ENCODE peak calls at places on chromosomes 3 and 15, in five cellular contexts. V, N, J, G and Q are unnamed samples. For H3K4me1, the result is how much of the 10 kb centered on the place peaks cover.

GRCh38 chr15:98684441-98684840 is 36.1 kb downstream of the IGF1R start:
- DNase-seq in N (no peak), V (no peak), J (no peak), G (no peak), Q (no peak)

GRCh38 chr3:38386992-38387750 is 40.6 kb downstream of the XYLB start:
- DNase-seq in G (no peak), V (no peak), J (no peak), N (no peak), Q (no peak)

GRCh38 chr15:67824157-67824899 is 981 bp upstream of the SKOR1 start:
- DNase-seq in J (no peak), V (no peak), G (no peak), N (no peak), Q (no peak)

GRCh38 chr15:70379938-70380337 is 282.2 kb upstream of the TLE3 start:
- DNase-seq in G (no peak), J (no peak), N (no peak), V (peak), Q (no peak)

GRCh38 chr3:29899011-29899410 is 618.1 kb downstream of the RBMS3 start:
- DNase-seq in J (no peak), V (no peak), G (no peak), N (no peak), Q (no peak)

GRCh38 chr3:8336456-8336855 is 165.2 kb upstream of the LMCD1 start:
- DNase-seq in G (no peak), J (no peak), N (no peak), V (no peak), Q (no peak)

GRCh38 chr3:197345381-197345780 is 47.0 kb upstream of the DLG1 start:
- DNase-seq in J (no peak), G (no peak), V (no peak), N (no peak), Q (no peak)

GRCh38 chr3:19881036-19881435 is 53.0 kb downstream of the EFHB start:
- DNase-seq in V (no peak), J (no peak), N (no peak), G (no peak), Q (no peak)

GRCh38 chr3:160667452-160667851 is 9.5 kb upstream of the ARL14 start:
- DNase-seq in J (peak), G (peak), V (no peak), N (no peak), Q (no peak)

GRCh38 chr15:29920515-29920914 is 98.2 kb upstream of the TJP1 start:
- DNase-seq in N (no peak), G (no peak), V (no peak), J (no peak), Q (no peak)

GRCh38 chr15:76994971-76995945 is at the start of gene PSTPIP1:
- DNase-seq in V (peak), N (no peak), G (no peak), J (peak), Q (no peak)

GRCh38 chr3:51706788-51707731 is at the start of gene GRM2:
- DNase-seq in N (no peak), V (peak), J (peak), G (peak), Q (peak)

GRCh38 chr3:9302425-9303181 is 53.2 kb upstream of the SRGAP3 start:
- DNase-seq in J (peak), G (peak), V (peak), N (no peak), Q (peak)

GRCh38 chr3:183491923-183492848 is 63.3 kb downstream of the KLHL6 start:
- DNase-seq in V (peak), G (no peak), J (no peak), N (no peak), Q (no peak)

GRCh38 chr3:126351771-126352475 is 5.3 kb downstream of the KLF15 start:
- DNase-seq in N (no peak), V (peak), G (no peak), J (peak), Q (no peak)

GRCh38 chr3:31878231-31878838 is 102.7 kb downstream of the OSBPL10 start:
- DNase-seq in N (no peak), V (no peak), J (no peak), G (no peak), Q (no peak)

GRCh38 chr3:139601191-139601961 is 61.8 kb upstream of the RBP1 start:
- DNase-seq in G (no peak), N (no peak), J (no peak), V (no peak), Q (no peak)

GRCh38 chr3:113602256-113602655 is 69.9 kb downstream of the SIDT1 start:
- DNase-seq in N (no peak), V (no peak), G (no peak), J (no peak), Q (no peak)

GRCh38 chr3:71680588-71680987 is 44.6 kb downstream of the EIF4E3 start:
- DNase-seq in V (no peak), N (no peak), J (no peak), G (peak), Q (no peak)

GRCh38 chr3:105145516-105145915 is 221.2 kb upstream of the ALCAM start:
- DNase-seq in G (no peak), V (no peak), N (no peak), J (no peak), Q (no peak)

GRCh38 chr3:132461544-132461943 is 44.2 kb downstream of the DNAJC13 start:
- DNase-seq in J (no peak), N (no peak), V (no peak), G (no peak), Q (no peak)

GRCh38 chr15:55954862-55955605 is 38.4 kb downstream of the NEDD4 start:
- DNase-seq in G (no peak), V (no peak), J (no peak), N (no peak), Q (no peak)

GRCh38 chr15:68681836-68682235 is 103.0 kb downstream of the CORO2B start:
- DNase-seq in V (peak), J (no peak), N (no peak), G (no peak), Q (no peak)

GRCh38 chr15:84725001-84725491 is 9.1 kb upstream of the SEC11A start:
- DNase-seq in J (no peak), N (no peak), G (peak), V (no peak), Q (no peak)

GRCh38 chr3:124992041-124992440 is 57.5 kb upstream of the MUC13 start:
- DNase-seq in J (peak), N (no peak), G (no peak), V (no peak), Q (no peak)

GRCh38 chr3:128784228-128784627 is 58.2 kb downstream of the RAB7A start:
- DNase-seq in G (peak), V (no peak), J (no peak), N (no peak), Q (no peak)

GRCh38 chr15:70269991-70270751 is 172.5 kb upstream of the TLE3 start:
- DNase-seq in J (peak), V (no peak), G (peak), N (no peak), Q (no peak)

GRCh38 chr15:38535451-38536200 is 29.0 kb downstream of the RASGRP1 start:
- DNase-seq in N (no peak), J (no peak), V (no peak), G (no peak), Q (no peak)

GRCh38 chr3:38578081-38578475 is 71.4 kb downstream of the SCN5A start:
- DNase-seq in N (no peak), J (no peak), V (no peak), G (no peak), Q (no peak)

GRCh38 chr3:71406945-71407629 is 176.4 kb downstream of the FOXP1 start:
- DNase-seq in G (no peak), J (no peak), V (no peak), N (no peak), Q (no peak)

GRCh38 chr3:90145094-90145810 is 1037.8 kb downstream of the EPHA3 start:
- DNase-seq in N (no peak), V (no peak), J (no peak), G (no peak), Q (no peak)

GRCh38 chr3:108089544-108089943 is 1.3 kb downstream of the CD47 start:
- DNase-seq in V (no peak), J (no peak), N (no peak), G (peak), Q (no peak)

GRCh38 chr3:174891524-174892203 is 32.5 kb downstream of the NAALADL2 start:
- DNase-seq in G (peak), N (no peak), V (no peak), J (no peak), Q (no peak)

GRCh38 chr15:80736571-80736970 is 41.5 kb downstream of the ABHD17C start:
- DNase-seq in J (no peak), V (no peak), N (no peak), G (peak), Q (no peak)

GRCh38 chr3:134326760-134327593 is 47.3 kb downstream of the AMOTL2 start:
- DNase-seq in N (no peak), J (no peak), G (peak), V (peak), Q (peak)

GRCh38 chr15:49083471-49084284 is 37.4 kb upstream of the SECISBP2L start:
- DNase-seq in V (no peak), N (no peak), G (no peak), J (no peak), Q (no peak)

GRCh38 chr15:49079340-49080039 is 33.2 kb upstream of the SECISBP2L start:
- DNase-seq in G (no peak), J (no peak), V (no peak), N (no peak), Q (no peak)

GRCh38 chr15:49085696-49086459 is 39.6 kb upstream of the SECISBP2L start:
- DNase-seq in G (no peak), N (no peak), V (no peak), J (no peak), Q (no peak)

GRCh38 chr15:49084285-49084570 is 38.0 kb upstream of the SECISBP2L start:
- DNase-seq in V (no peak), G (no peak), J (no peak), N (no peak), Q (no peak)

GRCh38 chr15:49082960-49083359 is 36.7 kb upstream of the SECISBP2L start:
- DNase-seq in V (no peak), J (no peak), N (no peak), G (no peak), Q (no peak)
- H3K27ac ChIP-seq in V (no peak), J (no peak), N (no peak), G (no peak), Q (no peak)

DNA sequence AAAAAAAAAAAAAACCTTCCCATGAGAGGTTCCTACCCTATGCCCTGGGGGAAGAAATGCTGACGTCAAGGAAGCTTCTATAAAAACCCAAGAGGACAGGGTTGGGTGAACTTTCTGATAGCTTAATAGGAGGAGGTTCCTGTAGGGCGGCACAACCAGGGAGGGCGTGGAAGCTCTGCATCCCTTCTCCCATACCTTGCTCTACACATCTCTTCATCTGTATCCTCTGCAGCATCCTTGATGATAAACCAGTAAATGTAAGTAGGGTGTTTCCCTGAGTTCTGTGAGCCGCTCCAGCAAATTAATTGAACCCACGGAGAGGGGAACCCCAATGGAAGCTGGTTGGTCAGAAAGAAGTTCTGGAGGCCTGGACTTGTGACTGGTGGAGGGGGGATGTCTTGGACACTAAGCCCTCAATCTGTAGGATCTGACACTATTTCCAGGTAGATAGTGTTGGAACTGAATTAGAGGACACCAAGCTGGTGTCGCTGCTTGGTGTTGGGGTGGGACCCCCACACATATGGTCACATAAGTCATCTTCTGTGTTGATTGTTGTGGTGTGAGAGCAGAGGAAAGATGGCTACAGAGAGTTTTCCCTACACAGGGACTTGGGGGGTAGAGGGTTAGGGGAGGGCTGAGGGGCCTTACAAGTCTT is 91.5 kb downstream of the ST6GAL1 start:
- DNase-seq in V (no peak), J (no peak), G (no peak), N (no peak), Q (no peak)
- TF ChIP-seq POLR2A in V (no peak), J (peak), G (no peak), N (no peak), Q (no peak)

GRCh38 chr15:65086680-65087111 is 10.2 kb downstream of the KBTBD13 start:
- DNase-seq in G (peak), J (no peak), N (no peak), V (peak), Q (no peak)
- H3K4me1 ChIP-seq in G (under half), J (under half), N (under half), V (under half), Q (under half)

GRCh38 chr3:61975199-61975598 is 398.2 kb downstream of the FEZF2 start:
- DNase-seq in V (no peak), G (no peak), N (no peak), J (no peak), Q (no peak)
- H3K27ac ChIP-seq in V (no peak), G (no peak), N (no peak), J (no peak), Q (no peak)

DNA sequence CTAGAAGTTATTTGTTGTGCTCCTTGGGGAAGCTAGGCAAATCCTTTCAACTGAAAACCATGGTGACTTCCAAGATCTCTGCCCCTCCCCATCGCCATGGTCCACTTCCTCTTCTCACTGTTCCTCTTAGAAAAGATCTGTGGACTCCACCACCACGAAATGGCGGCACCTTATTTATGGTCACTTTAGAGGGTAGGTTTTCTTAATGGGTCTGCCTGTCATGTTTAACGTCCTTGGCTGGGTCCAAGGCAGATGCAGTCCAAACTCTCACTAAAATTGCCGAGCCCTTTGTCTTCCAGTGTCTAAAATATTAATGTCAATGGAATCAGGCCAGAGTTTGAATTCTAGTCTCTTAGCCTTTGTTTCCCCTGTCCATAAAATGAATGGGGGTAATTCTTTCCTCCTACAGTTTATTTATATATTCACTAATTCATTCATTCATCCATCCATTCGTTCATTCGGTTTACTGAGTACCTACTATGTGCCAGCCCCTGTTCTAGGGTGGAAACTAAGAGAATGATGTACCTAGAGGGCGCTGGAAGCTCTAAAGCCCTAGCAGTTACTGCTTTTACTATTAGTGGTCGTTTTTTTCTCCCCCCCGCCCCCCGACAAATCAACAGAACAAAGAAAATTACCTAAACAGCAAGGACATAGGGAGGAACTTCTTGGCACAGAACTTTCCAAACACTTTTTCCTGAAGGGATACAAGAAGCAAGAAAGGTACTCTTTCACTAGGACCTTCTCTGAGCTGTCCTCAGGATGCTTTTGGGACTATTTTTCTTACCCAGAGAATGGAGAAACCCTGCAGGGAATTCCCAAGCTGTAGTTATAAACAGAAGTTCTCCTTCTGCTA is 661 bp downstream of the PATL2 start:
- DNase-seq in G (no peak), V (peak), J (peak), N (no peak), Q (no peak)
- TF ChIP-seq POLR2A in G (no peak), V (no peak), J (no peak), N (no peak), Q (no peak)